ENCODE peak calls at places on chromosomes 12 and 14, in eight cellular contexts. One of them, this sample, is unnamed.

GRCh38 chr12:44287545-44287944 is 451.7 kb downstream of the TMEM117 start:
- DNase-seq in effector memory CD4-positive, alpha-beta T cell: no peak
- DNase-seq in stromal cell of bone marrow: peak; percentile 28
- DNase-seq in WTC11: no peak
- DNase-seq in activated CD4-positive, alpha-beta T cell treated with anti-CD3 and anti-CD28 coated beads, Interleukin-2, amount 10 ng/mL, durations not matched to agents 7 days and 5 days: no peak
- DNase-seq in SW480: no peak
- DNase-seq in AG04450: no peak
- DNase-seq in MCF 10A: peak; percentile 1
- DNase-seq in this sample: no peak

GRCh38 chr12:71938728-71939385 is at the start of gene TPH2:
- DNase-seq in MCF 10A: peak; percentile 71
- DNase-seq in stromal cell of bone marrow: no peak
- DNase-seq in effector memory CD4-positive, alpha-beta T cell: no peak
- DNase-seq in activated CD4-positive, alpha-beta T cell treated with anti-CD3 and anti-CD28 coated beads, Interleukin-2, amount 10 ng/mL, durations not matched to agents 7 days and 5 days: peak; percentile 67
- DNase-seq in SW480: peak; percentile 46
- DNase-seq in AG04450: no peak
- DNase-seq in WTC11: peak; percentile 95
- DNase-seq in this sample: no peak

GRCh38 chr14:101077511-101078074 is 174.1 kb upstream of the RTL1 start:
- DNase-seq in AG04450: no peak
- DNase-seq in activated CD4-positive, alpha-beta T cell treated with anti-CD3 and anti-CD28 coated beads, Interleukin-2, amount 10 ng/mL, durations not matched to agents 7 days and 5 days: no peak
- DNase-seq in SW480: no peak
- DNase-seq in stromal cell of bone marrow: no peak
- DNase-seq in MCF 10A: no peak
- DNase-seq in effector memory CD4-positive, alpha-beta T cell: no peak
- DNase-seq in WTC11: peak; percentile 73
- DNase-seq in this sample: no peak

GRCh38 chr12:2752676-2753371 is 41.9 kb upstream of the FKBP4 start:
- DNase-seq in AG04450: peak; percentile 13
- DNase-seq in WTC11: peak; percentile 93
- DNase-seq in stromal cell of bone marrow: peak; percentile 20
- DNase-seq in MCF 10A: peak; percentile 65
- DNase-seq in effector memory CD4-positive, alpha-beta T cell: peak; percentile 62
- DNase-seq in activated CD4-positive, alpha-beta T cell treated with anti-CD3 and anti-CD28 coated beads, Interleukin-2, amount 10 ng/mL, durations not matched to agents 7 days and 5 days: peak; percentile 85
- DNase-seq in SW480: peak; percentile 42
- DNase-seq in this sample: no peak

GRCh38 chr12:24172031-24172772 is 222.7 kb upstream of the SOX5 start:
- DNase-seq in activated CD4-positive, alpha-beta T cell treated with anti-CD3 and anti-CD28 coated beads, Interleukin-2, amount 10 ng/mL, durations not matched to agents 7 days and 5 days: no peak
- DNase-seq in MCF 10A: no peak
- DNase-seq in effector memory CD4-positive, alpha-beta T cell: no peak
- DNase-seq in AG04450: no peak
- DNase-seq in WTC11: peak; percentile 49
- DNase-seq in stromal cell of bone marrow: no peak
- DNase-seq in SW480: no peak
- DNase-seq in this sample: peak; percentile 45

GRCh38 chr12:12461923-12462315 is 100.7 kb downstream of the DUSP16 start:
- DNase-seq in stromal cell of bone marrow: no peak
- DNase-seq in SW480: no peak
- DNase-seq in WTC11: no peak
- DNase-seq in AG04450: no peak
- DNase-seq in MCF 10A: no peak
- DNase-seq in activated CD4-positive, alpha-beta T cell treated with anti-CD3 and anti-CD28 coated beads, Interleukin-2, amount 10 ng/mL, durations not matched to agents 7 days and 5 days: no peak
- DNase-seq in effector memory CD4-positive, alpha-beta T cell: no peak
- DNase-seq in this sample: no peak

GRCh38 chr14:99185436-99186068 is 86.4 kb downstream of the BCL11B start:
- DNase-seq in SW480: no peak
- DNase-seq in effector memory CD4-positive, alpha-beta T cell: no peak
- DNase-seq in AG04450: no peak
- DNase-seq in WTC11: no peak
- DNase-seq in activated CD4-positive, alpha-beta T cell treated with anti-CD3 and anti-CD28 coated beads, Interleukin-2, amount 10 ng/mL, durations not matched to agents 7 days and 5 days: no peak
- DNase-seq in stromal cell of bone marrow: no peak
- DNase-seq in MCF 10A: no peak
- DNase-seq in this sample: no peak

GRCh38 chr12:26845057-26845666 is 12.2 kb upstream of the ITPR2 start:
- DNase-seq in MCF 10A: peak; percentile 66
- DNase-seq in activated CD4-positive, alpha-beta T cell treated with anti-CD3 and anti-CD28 coated beads, Interleukin-2, amount 10 ng/mL, durations not matched to agents 7 days and 5 days: no peak
- DNase-seq in SW480: peak; percentile 70
- DNase-seq in WTC11: peak; percentile 67
- DNase-seq in stromal cell of bone marrow: peak; percentile 36
- DNase-seq in effector memory CD4-positive, alpha-beta T cell: no peak
- DNase-seq in AG04450: no peak
- DNase-seq in this sample: no peak

GRCh38 chr14:60736494-60736893 is 1.9 kb downstream of the MNAT1 start:
- DNase-seq in stromal cell of bone marrow: peak; percentile 62
- DNase-seq in MCF 10A: peak; percentile 62
- DNase-seq in WTC11: no peak
- DNase-seq in SW480: no peak
- DNase-seq in AG04450: no peak
- DNase-seq in activated CD4-positive, alpha-beta T cell treated with anti-CD3 and anti-CD28 coated beads, Interleukin-2, amount 10 ng/mL, durations not matched to agents 7 days and 5 days: no peak
- DNase-seq in effector memory CD4-positive, alpha-beta T cell: no peak
- DNase-seq in this sample: no peak

GRCh38 chr12:102479099-102479887 is 1.1 kb downstream of the IGF1 start:
- DNase-seq in AG04450: no peak
- DNase-seq in WTC11: no peak
- DNase-seq in activated CD4-positive, alpha-beta T cell treated with anti-CD3 and anti-CD28 coated beads, Interleukin-2, amount 10 ng/mL, durations not matched to agents 7 days and 5 days: no peak
- DNase-seq in SW480: no peak
- DNase-seq in effector memory CD4-positive, alpha-beta T cell: no peak
- DNase-seq in stromal cell of bone marrow: no peak
- DNase-seq in MCF 10A: no peak
- DNase-seq in this sample: peak; percentile 59

GRCh38 chr12:55515696-55516095 is 23.5 kb downstream of the OR6C68 start:
- DNase-seq in effector memory CD4-positive, alpha-beta T cell: no peak
- DNase-seq in WTC11: no peak
- DNase-seq in activated CD4-positive, alpha-beta T cell treated with anti-CD3 and anti-CD28 coated beads, Interleukin-2, amount 10 ng/mL, durations not matched to agents 7 days and 5 days: no peak
- DNase-seq in AG04450: no peak
- DNase-seq in stromal cell of bone marrow: no peak
- DNase-seq in MCF 10A: peak; percentile 8
- DNase-seq in SW480: no peak
- DNase-seq in this sample: no peak

GRCh38 chr12:75704664-75705063 is 193.3 kb upstream of the KRR1 start:
- DNase-seq in activated CD4-positive, alpha-beta T cell treated with anti-CD3 and anti-CD28 coated beads, Interleukin-2, amount 10 ng/mL, durations not matched to agents 7 days and 5 days: no peak
- DNase-seq in WTC11: no peak
- DNase-seq in AG04450: no peak
- DNase-seq in stromal cell of bone marrow: no peak
- DNase-seq in SW480: peak; percentile 87
- DNase-seq in MCF 10A: no peak
- DNase-seq in effector memory CD4-positive, alpha-beta T cell: no peak
- DNase-seq in this sample: no peak

GRCh38 chr14:89307409-89307808 is 109.6 kb downstream of the FOXN3 start:
- DNase-seq in AG04450: no peak
- DNase-seq in activated CD4-positive, alpha-beta T cell treated with anti-CD3 and anti-CD28 coated beads, Interleukin-2, amount 10 ng/mL, durations not matched to agents 7 days and 5 days: no peak
- DNase-seq in WTC11: no peak
- DNase-seq in MCF 10A: no peak
- DNase-seq in effector memory CD4-positive, alpha-beta T cell: no peak
- DNase-seq in stromal cell of bone marrow: no peak
- DNase-seq in SW480: no peak
- DNase-seq in this sample: no peak

GRCh38 chr12:63668028-63668799 is at the start of gene DPY19L2:
- DNase-seq in effector memory CD4-positive, alpha-beta T cell: peak; percentile 10
- DNase-seq in MCF 10A: no peak
- DNase-seq in stromal cell of bone marrow: no peak
- DNase-seq in SW480: no peak
- DNase-seq in WTC11: peak; percentile 73
- DNase-seq in AG04450: peak; percentile 32
- DNase-seq in activated CD4-positive, alpha-beta T cell treated with anti-CD3 and anti-CD28 coated beads, Interleukin-2, amount 10 ng/mL, durations not matched to agents 7 days and 5 days: peak; percentile 7
- DNase-seq in this sample: no peak

GRCh38 chr14:98822917-98823316 is 449.1 kb downstream of the BCL11B start:
- DNase-seq in stromal cell of bone marrow: no peak
- DNase-seq in activated CD4-positive, alpha-beta T cell treated with anti-CD3 and anti-CD28 coated beads, Interleukin-2, amount 10 ng/mL, durations not matched to agents 7 days and 5 days: no peak
- DNase-seq in MCF 10A: no peak
- DNase-seq in effector memory CD4-positive, alpha-beta T cell: no peak
- DNase-seq in WTC11: no peak
- DNase-seq in SW480: peak; percentile 18
- DNase-seq in AG04450: no peak
- DNase-seq in this sample: no peak

GRCh38 chr14:90348270-90348669 is 16.5 kb upstream of the NRDE2 start:
- DNase-seq in SW480: no peak
- DNase-seq in WTC11: no peak
- DNase-seq in MCF 10A: no peak
- DNase-seq in stromal cell of bone marrow: no peak
- DNase-seq in AG04450: no peak
- DNase-seq in activated CD4-positive, alpha-beta T cell treated with anti-CD3 and anti-CD28 coated beads, Interleukin-2, amount 10 ng/mL, durations not matched to agents 7 days and 5 days: no peak
- DNase-seq in effector memory CD4-positive, alpha-beta T cell: no peak
- DNase-seq in this sample: no peak

GRCh38 chr14:71070169-71070568 is 162.9 kb downstream of the PCNX1 start:
- DNase-seq in activated CD4-positive, alpha-beta T cell treated with anti-CD3 and anti-CD28 coated beads, Interleukin-2, amount 10 ng/mL, durations not matched to agents 7 days and 5 days: no peak
- DNase-seq in SW480: no peak
- DNase-seq in MCF 10A: peak; percentile 53
- DNase-seq in stromal cell of bone marrow: peak; percentile 44
- DNase-seq in WTC11: no peak
- DNase-seq in effector memory CD4-positive, alpha-beta T cell: no peak
- DNase-seq in AG04450: no peak
- DNase-seq in this sample: no peak

GRCh38 chr12:113755098-113755497 is 211.0 kb downstream of the RBM19 start:
- DNase-seq in WTC11: no peak
- DNase-seq in effector memory CD4-positive, alpha-beta T cell: no peak
- DNase-seq in activated CD4-positive, alpha-beta T cell treated with anti-CD3 and anti-CD28 coated beads, Interleukin-2, amount 10 ng/mL, durations not matched to agents 7 days and 5 days: no peak
- DNase-seq in stromal cell of bone marrow: no peak
- DNase-seq in AG04450: no peak
- DNase-seq in MCF 10A: no peak
- DNase-seq in SW480: no peak
- DNase-seq in this sample: no peak

GRCh38 chr12:132615579-132616066 is 3.0 kb upstream of the P2RX2 start:
- DNase-seq in stromal cell of bone marrow: no peak
- DNase-seq in SW480: no peak
- DNase-seq in activated CD4-positive, alpha-beta T cell treated with anti-CD3 and anti-CD28 coated beads, Interleukin-2, amount 10 ng/mL, durations not matched to agents 7 days and 5 days: no peak
- DNase-seq in MCF 10A: no peak
- DNase-seq in AG04450: no peak
- DNase-seq in WTC11: no peak
- DNase-seq in effector memory CD4-positive, alpha-beta T cell: no peak
- DNase-seq in this sample: no peak

GRCh38 chr14:60212503-60213371 is 36.3 kb upstream of the PPM1A start:
- DNase-seq in SW480: no peak
- DNase-seq in AG04450: no peak
- DNase-seq in effector memory CD4-positive, alpha-beta T cell: no peak
- DNase-seq in activated CD4-positive, alpha-beta T cell treated with anti-CD3 and anti-CD28 coated beads, Interleukin-2, amount 10 ng/mL, durations not matched to agents 7 days and 5 days: no peak
- DNase-seq in WTC11: no peak
- DNase-seq in MCF 10A: no peak
- DNase-seq in stromal cell of bone marrow: no peak
- DNase-seq in this sample: peak; percentile 97

GRCh38 chr14:101918125-101918989 is 46.0 kb upstream of the DYNC1H1 start:
- DNase-seq in effector memory CD4-positive, alpha-beta T cell: no peak
- DNase-seq in activated CD4-positive, alpha-beta T cell treated with anti-CD3 and anti-CD28 coated beads, Interleukin-2, amount 10 ng/mL, durations not matched to agents 7 days and 5 days: no peak
- DNase-seq in SW480: no peak
- DNase-seq in WTC11: peak; percentile 36
- DNase-seq in MCF 10A: no peak
- DNase-seq in AG04450: no peak
- DNase-seq in stromal cell of bone marrow: no peak
- DNase-seq in this sample: no peak

GRCh38 chr14:72638021-72638420 is 255.9 kb downstream of the DPF3 start:
- DNase-seq in AG04450: peak; percentile 81
- DNase-seq in activated CD4-positive, alpha-beta T cell treated with anti-CD3 and anti-CD28 coated beads, Interleukin-2, amount 10 ng/mL, durations not matched to agents 7 days and 5 days: no peak
- DNase-seq in WTC11: no peak
- DNase-seq in effector memory CD4-positive, alpha-beta T cell: no peak
- DNase-seq in stromal cell of bone marrow: peak; percentile 73
- DNase-seq in MCF 10A: peak; percentile 69
- DNase-seq in SW480: peak; percentile 13
- DNase-seq in this sample: no peak

GRCh38 chr12:55820679-55821078 is 2.8 kb downstream of the ORMDL2 start:
- DNase-seq in MCF 10A: peak; percentile 25
- DNase-seq in activated CD4-positive, alpha-beta T cell treated with anti-CD3 and anti-CD28 coated beads, Interleukin-2, amount 10 ng/mL, durations not matched to agents 7 days and 5 days: no peak
- DNase-seq in WTC11: no peak
- DNase-seq in stromal cell of bone marrow: no peak
- DNase-seq in effector memory CD4-positive, alpha-beta T cell: no peak
- DNase-seq in SW480: no peak
- DNase-seq in AG04450: no peak
- DNase-seq in this sample: no peak

GRCh38 chr14:39005044-39005736 is 97.8 kb downstream of the SEC23A start:
- DNase-seq in SW480: no peak
- DNase-seq in effector memory CD4-positive, alpha-beta T cell: no peak
- DNase-seq in WTC11: no peak
- DNase-seq in activated CD4-positive, alpha-beta T cell treated with anti-CD3 and anti-CD28 coated beads, Interleukin-2, amount 10 ng/mL, durations not matched to agents 7 days and 5 days: no peak
- DNase-seq in MCF 10A: no peak
- DNase-seq in stromal cell of bone marrow: no peak
- DNase-seq in AG04450: peak; percentile 53
- DNase-seq in this sample: no peak

GRCh38 chr12:50132505-50133135 is 20.6 kb downstream of the COX14 start:
- DNase-seq in SW480: no peak
- DNase-seq in activated CD4-positive, alpha-beta T cell treated with anti-CD3 and anti-CD28 coated beads, Interleukin-2, amount 10 ng/mL, durations not matched to agents 7 days and 5 days: peak; percentile 39
- DNase-seq in MCF 10A: peak; percentile 62
- DNase-seq in effector memory CD4-positive, alpha-beta T cell: no peak
- DNase-seq in stromal cell of bone marrow: no peak
- DNase-seq in WTC11: no peak
- DNase-seq in AG04450: no peak
- DNase-seq in this sample: no peak

GRCh38 chr12:132568826-132569480 is 41.4 kb downstream of the LRCOL1 start:
- DNase-seq in WTC11: no peak
- DNase-seq in SW480: no peak
- DNase-seq in MCF 10A: no peak
- DNase-seq in effector memory CD4-positive, alpha-beta T cell: no peak
- DNase-seq in AG04450: no peak
- DNase-seq in activated CD4-positive, alpha-beta T cell treated with anti-CD3 and anti-CD28 coated beads, Interleukin-2, amount 10 ng/mL, durations not matched to agents 7 days and 5 days: no peak
- DNase-seq in stromal cell of bone marrow: no peak
- DNase-seq in this sample: no peak

GRCh38 chr14:101441710-101442109 is 119.6 kb upstream of the DIO3 start:
- DNase-seq in activated CD4-positive, alpha-beta T cell treated with anti-CD3 and anti-CD28 coated beads, Interleukin-2, amount 10 ng/mL, durations not matched to agents 7 days and 5 days: no peak
- DNase-seq in WTC11: no peak
- DNase-seq in SW480: no peak
- DNase-seq in AG04450: no peak
- DNase-seq in MCF 10A: no peak
- DNase-seq in stromal cell of bone marrow: no peak
- DNase-seq in effector memory CD4-positive, alpha-beta T cell: no peak
- DNase-seq in this sample: no peak

GRCh38 chr12:121582583-121583333 is 1.9 kb upstream of the KDM2B start:
- DNase-seq in WTC11: peak; percentile 57
- DNase-seq in stromal cell of bone marrow: no peak
- DNase-seq in SW480: peak; percentile 71
- DNase-seq in MCF 10A: no peak
- DNase-seq in activated CD4-positive, alpha-beta T cell treated with anti-CD3 and anti-CD28 coated beads, Interleukin-2, amount 10 ng/mL, durations not matched to agents 7 days and 5 days: no peak
- DNase-seq in effector memory CD4-positive, alpha-beta T cell: no peak
- DNase-seq in AG04450: no peak
- DNase-seq in this sample: no peak

GRCh38 chr14:61698216-61698980 is 3.1 kb downstream of the HIF1A start:
- DNase-seq in activated CD4-positive, alpha-beta T cell treated with anti-CD3 and anti-CD28 coated beads, Interleukin-2, amount 10 ng/mL, durations not matched to agents 7 days and 5 days: no peak
- DNase-seq in effector memory CD4-positive, alpha-beta T cell: no peak
- DNase-seq in AG04450: no peak
- DNase-seq in SW480: no peak
- DNase-seq in MCF 10A: no peak
- DNase-seq in stromal cell of bone marrow: no peak
- DNase-seq in WTC11: no peak
- DNase-seq in this sample: no peak

GRCh38 chr12:121799175-121799841 is 4.5 kb upstream of the SETD1B start:
- DNase-seq in stromal cell of bone marrow: peak; percentile 75
- DNase-seq in WTC11: no peak
- DNase-seq in activated CD4-positive, alpha-beta T cell treated with anti-CD3 and anti-CD28 coated beads, Interleukin-2, amount 10 ng/mL, durations not matched to agents 7 days and 5 days: peak; percentile 67
- DNase-seq in SW480: peak; percentile 90
- DNase-seq in effector memory CD4-positive, alpha-beta T cell: no peak
- DNase-seq in MCF 10A: peak; percentile 87
- DNase-seq in AG04450: no peak
- DNase-seq in this sample: no peak